ENCODE peak calls at places on chromosomes 1 and 21, in five cellular contexts. I is neural progenitor cell; J is CD4-positive, alpha-beta memory T cell; L is adipocyte; B is transverse colon. H is an unnamed sample.
A peak's percentile ranks its signal among the peaks of the same experiment; 100 is the strongest.

GRCh38 chr1:9250586-9251381 is 16.2 kb downstream of the H6PD start:
- DNase-seq in I (no peak), J (no peak), L (no peak), B (no peak), H (no peak)

GRCh38 chr1:223712856-223713494 is 636 bp downstream of the CAPN2 start:
- DNase-seq in I (peak; percentile 41), J (peak; percentile 40), L (peak; percentile 59), B (peak; percentile 57), H (peak; percentile 47)

GRCh38 chr1:64654519-64655341 is 90.1 kb upstream of the RAVER2 start:
- DNase-seq in I (no peak), J (no peak), L (no peak), B (no peak), H (peak; percentile 61)

GRCh38 chr1:38231941-38232340 is 185.3 kb upstream of the POU3F1 start:
- DNase-seq in I (no peak), J (no peak), L (no peak), B (no peak), H (no peak)

GRCh38 chr1:206459703-206460102 is 10.6 kb upstream of the IKBKE start:
- DNase-seq in I (no peak), J (no peak), L (no peak), B (no peak), H (no peak)

GRCh38 chr21:25862112-25862511 is 127.3 kb downstream of the GABPA start:
- DNase-seq in I (peak; percentile 9), J (no peak), L (no peak), B (peak; percentile 71), H (no peak)

GRCh38 chr1:150535511-150536281 is 13.5 kb upstream of the ADAMTSL4 start:
- DNase-seq in I (peak; percentile 11), J (no peak), L (peak; percentile 19), B (no peak), H (peak; percentile 61)

GRCh38 chr21:43354016-43354420 is 72.9 kb downstream of the SIK1 start:
- DNase-seq in I (no peak), J (no peak), L (no peak), B (peak; percentile 57), H (no peak)

GRCh38 chr1:113782451-113782850 is 23.2 kb upstream of the PHTF1 start:
- DNase-seq in I (no peak), J (no peak), L (peak; percentile 62), B (no peak), H (no peak)

GRCh38 chr1:40635763-40636500 is 29.6 kb downstream of the RIMS3 start:
- DNase-seq in I (no peak), J (no peak), L (no peak), B (no peak), H (no peak)

GRCh38 chr1:210696709-210697108 is 368.0 kb downstream of the HHAT start:
- DNase-seq in I (no peak), J (no peak), L (no peak), B (no peak), H (no peak)

GRCh38 chr21:33011462-33011861 is 14.3 kb upstream of the OLIG2 start:
- DNase-seq in I (no peak), J (no peak), L (peak; percentile 22), B (no peak), H (peak; percentile 83)

GRCh38 chr1:40024671-40025070 is 15.9 kb upstream of the CAP1 start:
- DNase-seq in I (no peak), J (no peak), L (no peak), B (no peak), H (no peak)

GRCh38 chr1:42844592-42845140 is 1.7 kb upstream of the ZNF691 start:
- DNase-seq in I (no peak), J (no peak), L (peak; percentile 36), B (no peak), H (peak; percentile 8)

GRCh38 chr1:168767885-168768584 is 39.0 kb upstream of the DPT start:
- DNase-seq in I (no peak), J (no peak), L (peak; percentile 20), B (peak; percentile 11), H (peak; percentile 62)

GRCh38 chr1:151720190-151720953 is 950 bp upstream of the RIIAD1 start:
- DNase-seq in I (no peak), J (no peak), L (no peak), B (no peak), H (no peak)

GRCh38 chr1:154403300-154403943 is 1.7 kb upstream of the IL6R start:
- DNase-seq in I (no peak), J (peak; percentile 55), L (no peak), B (peak; percentile 37), H (no peak)

GRCh38 chr1:168320805-168321577 is 40.3 kb downstream of the TBX19 start:
- DNase-seq in I (no peak), J (no peak), L (peak; percentile 86), B (no peak), H (peak; percentile 76)

GRCh38 chr1:19646771-19647319 is 2.7 kb downstream of the NBL1 start:
- DNase-seq in I (no peak), J (no peak), L (no peak), B (no peak), H (no peak)

GRCh38 chr1:211605034-211605433 is 26.1 kb upstream of the SLC30A1 start:
- DNase-seq in I (no peak), J (no peak), L (no peak), B (no peak), H (no peak)

GRCh38 chr21:29443398-29444010 is 144.8 kb downstream of the BACH1 start:
- DNase-seq in I (no peak), J (no peak), L (peak; percentile 8), B (no peak), H (no peak)

GRCh38 chr1:39625462-39626273 is 13.8 kb downstream of the HEYL start:
- DNase-seq in I (no peak), J (no peak), L (peak; percentile 36), B (peak; percentile 43), H (no peak)

GRCh38 chr1:40658895-40659648 is 6.4 kb downstream of the RIMS3 start:
- DNase-seq in I (no peak), J (no peak), L (no peak), B (no peak), H (no peak)

GRCh38 chr1:235642021-235642942 is 7.3 kb downstream of the GNG4 start:
- DNase-seq in I (no peak), J (peak; percentile 67), L (no peak), B (no peak), H (peak; percentile 33)

GRCh38 chr1:29532741-29533140 is 296.4 kb downstream of the PTPRU start:
- DNase-seq in I (no peak), J (no peak), L (no peak), B (no peak), H (peak; percentile 31)

GRCh38 chr1:208528577-208529240 is 284.5 kb upstream of the PLXNA2 start:
- DNase-seq in I (no peak), J (no peak), L (no peak), B (no peak), H (no peak)

GRCh38 chr1:30920827-30921226 is 12.3 kb upstream of the SDC3 start:
- DNase-seq in I (no peak), J (no peak), L (peak; percentile 86), B (no peak), H (no peak)

GRCh38 chr1:234213576-234214128 is 159.6 kb upstream of the COA6 start:
- DNase-seq in I (peak; percentile 22), J (no peak), L (no peak), B (no peak), H (no peak)

GRCh38 chr1:234216116-234216703 is 157.0 kb upstream of the COA6 start:
- DNase-seq in I (no peak), J (no peak), L (no peak), B (no peak), H (no peak)

GRCh38 chr1:234214129-234214910 is 158.9 kb upstream of the COA6 start:
- DNase-seq in I (peak; percentile 66), J (peak; percentile 28), L (peak; percentile 24), B (peak; percentile 14), H (peak; percentile 46)

GRCh38 chr1:234217316-234217840 is 155.9 kb upstream of the COA6 start:
- DNase-seq in I (no peak), J (no peak), L (no peak), B (no peak), H (no peak)

DNA sequence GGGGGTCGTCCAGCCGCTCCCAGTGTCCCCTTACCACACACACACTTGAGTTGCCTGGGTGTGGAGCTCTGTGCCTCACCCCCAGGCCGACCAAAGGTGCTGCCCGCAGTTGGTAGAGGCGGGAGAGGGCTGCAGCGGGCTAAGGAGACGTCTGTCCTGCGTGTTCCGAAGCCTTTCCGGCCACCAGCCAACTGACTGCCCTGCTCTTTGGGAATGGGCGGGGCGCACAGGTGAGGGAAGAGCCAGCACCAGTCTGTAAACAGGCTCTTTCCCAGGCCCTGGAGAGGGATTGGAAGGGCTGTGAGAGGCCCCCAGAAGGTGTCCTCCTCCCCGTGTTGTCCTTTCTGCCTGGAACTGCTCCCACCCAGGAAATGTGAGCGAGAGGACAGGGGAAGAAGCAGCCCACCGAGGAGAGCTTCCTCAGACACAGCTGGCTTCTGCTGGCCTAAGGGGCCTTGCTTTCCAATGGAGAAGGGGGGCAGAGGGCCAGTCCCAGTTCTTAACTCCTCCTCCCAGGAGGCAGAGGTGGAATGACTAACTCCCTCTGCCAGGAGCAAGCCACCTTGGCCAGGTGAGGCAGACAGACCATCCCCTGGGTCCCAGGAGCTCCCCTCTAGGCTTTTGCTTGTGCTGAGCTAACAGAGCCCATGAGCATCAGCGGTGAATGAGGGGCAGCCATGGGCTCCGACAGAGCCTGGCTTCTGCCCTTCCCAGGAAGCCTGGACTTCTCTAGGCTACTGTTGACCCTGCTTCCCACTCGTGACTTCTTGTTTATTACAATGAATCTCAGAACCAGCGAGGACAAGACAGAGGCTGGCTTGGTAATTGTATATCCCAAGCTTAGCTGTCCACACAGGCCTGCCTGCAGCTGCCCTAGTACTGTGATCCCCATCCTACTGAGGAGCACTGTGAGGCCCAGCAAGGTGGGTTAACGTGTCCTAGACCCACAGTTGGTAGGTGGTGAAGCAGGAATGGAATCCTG is 158.1 kb upstream of the COA6 start:
- DNase-seq in I (peak; percentile 36), J (no peak), L (no peak), B (peak; percentile 13), H (no peak)
- H3K4me3 ChIP-seq in I (peak overlapping the region; percentile 79), J (peak overlapping the region; percentile 25), L (no peak overlapping the region), B (no peak overlapping the region), H (no peak overlapping the region)

GRCh38 chr1:4324621-4325020 is 329.8 kb upstream of the AJAP1 start:
- DNase-seq in I (no peak), J (no peak), L (no peak), B (no peak), H (no peak)
- H3K9me3 ChIP-seq in I (no peaks in the 10 kb centered on the region), J (no peaks in the 10 kb centered on the region), L (no peaks in the 10 kb centered on the region), B (no peaks in the 10 kb centered on the region), H (no peaks in the 10 kb centered on the region)

GRCh38 chr1:85984677-85985076 is 171.9 kb downstream of the COL24A1 start:
- DNase-seq in I (no peak), J (no peak), L (no peak), B (no peak), H (no peak)
- H3K27me3 ChIP-seq in I (no peaks in the 10 kb centered on the region), J (no peaks in the 10 kb centered on the region), L (no peaks in the 10 kb centered on the region), B (no peaks in the 10 kb centered on the region), H (no peaks in the 10 kb centered on the region)

DNA sequence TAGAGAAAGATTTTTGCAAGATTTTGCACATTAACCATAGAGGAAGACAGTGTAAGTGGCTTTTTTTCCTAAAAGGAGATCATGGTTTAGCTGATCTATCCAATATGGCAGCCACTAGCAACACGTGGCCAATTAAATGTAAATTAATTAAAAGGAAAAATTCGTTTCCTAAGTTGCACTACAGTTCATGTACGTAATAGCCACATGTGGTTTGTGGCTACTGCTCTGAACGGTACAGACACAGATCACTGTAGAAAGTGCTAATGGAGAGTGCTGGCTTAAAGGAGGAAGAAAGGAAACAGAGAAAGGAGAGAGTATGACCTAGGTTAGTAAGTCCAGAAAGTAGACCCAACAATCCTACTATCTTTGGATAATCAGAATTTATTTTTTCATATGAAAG is 170.8 kb downstream of the SIPA1L2 start:
- DNase-seq in I (no peak), J (no peak), L (no peak), B (no peak), H (no peak)
- H3K4me3 ChIP-seq in I (no peak overlapping the region), J (no peak overlapping the region), L (no peak overlapping the region), B (no peak overlapping the region), H (no peak overlapping the region)

GRCh38 chr1:3005771-3006170 is 15.5 kb upstream of the ACTRT2 start:
- DNase-seq in I (no peak), J (no peak), L (no peak), B (peak; percentile 4), H (no peak)
- H3K9me3 ChIP-seq in I (peaks cover 9% of the 10 kb centered on the region), J (peaks cover 7% of the 10 kb centered on the region), L (peaks cover 30% of the 10 kb centered on the region), B (peaks cover 4% of the 10 kb centered on the region), H (peaks cover 3% of the 10 kb centered on the region)